ENCODE peak calls at places on chromosomes 6 and 20, in five cellular contexts. K is H1, V is IMR-90, Z is mesendoderm, W is mesenchymal stem cell. F is an unnamed sample.

GRCh38 chr6:30570760-30571084 is 520 bp upstream of the ABCF1 start:
- DNase-seq in V (no peak), W (no peak), Z (no peak), K (no peak), F (no peak)

GRCh38 chr6:142680308-142680707 is 264.7 kb downstream of the HIVEP2 start:
- DNase-seq in W (no peak), Z (no peak), V (no peak), K (no peak), F (no peak)

GRCh38 chr20:50210066-50210619 is 19.5 kb downstream of the CEBPB start:
- DNase-seq in V (no peak), Z (no peak), K (no peak), W (no peak), F (no peak)

GRCh38 chr6:101840100-101840499 is 446.6 kb downstream of the GRIK2 start:
- DNase-seq in V (no peak), K (no peak), Z (no peak), W (no peak), F (no peak)

GRCh38 chr6:150881911-150882481 is 16.5 kb downstream of the MTHFD1L start:
- DNase-seq in Z (no peak), V (peak), W (peak), K (no peak), F (peak)

GRCh38 chr20:34552569-34552968 is 5.9 kb upstream of the MAP1LC3A start:
- DNase-seq in K (no peak), Z (no peak), V (no peak), W (no peak), F (no peak)

GRCh38 chr6:130457605-130458004 is 91.8 kb downstream of the TMEM200A start:
- DNase-seq in W (no peak), Z (peak), K (no peak), V (no peak), F (no peak)

GRCh38 chr6:119076173-119076965 is 2.1 kb downstream of the FAM184A start:
- DNase-seq in Z (no peak), K (no peak), V (no peak), W (no peak), F (no peak)

GRCh38 chr6:55141611-55142010 is 32.7 kb upstream of the HCRTR2 start:
- DNase-seq in W (no peak), K (no peak), V (peak), Z (no peak), F (no peak)

GRCh38 chr6:136059308-136059707 is 190.8 kb downstream of the MTFR2 start:
- DNase-seq in W (no peak), Z (no peak), V (no peak), K (no peak), F (no peak)

GRCh38 chr20:46130534-46130933 is 12.4 kb downstream of the CD40 start:
- DNase-seq in K (no peak), W (no peak), Z (no peak), V (no peak), F (no peak)

GRCh38 chr6:157579467-157580031 is 198.6 kb downstream of the ZDHHC14 start:
- DNase-seq in W (no peak), Z (no peak), V (no peak), K (no peak), F (no peak)

GRCh38 chr6:155630085-155630484 is 174.4 kb upstream of the NOX3 start:
- DNase-seq in Z (no peak), W (no peak), V (peak), K (no peak), F (no peak)

DNA sequence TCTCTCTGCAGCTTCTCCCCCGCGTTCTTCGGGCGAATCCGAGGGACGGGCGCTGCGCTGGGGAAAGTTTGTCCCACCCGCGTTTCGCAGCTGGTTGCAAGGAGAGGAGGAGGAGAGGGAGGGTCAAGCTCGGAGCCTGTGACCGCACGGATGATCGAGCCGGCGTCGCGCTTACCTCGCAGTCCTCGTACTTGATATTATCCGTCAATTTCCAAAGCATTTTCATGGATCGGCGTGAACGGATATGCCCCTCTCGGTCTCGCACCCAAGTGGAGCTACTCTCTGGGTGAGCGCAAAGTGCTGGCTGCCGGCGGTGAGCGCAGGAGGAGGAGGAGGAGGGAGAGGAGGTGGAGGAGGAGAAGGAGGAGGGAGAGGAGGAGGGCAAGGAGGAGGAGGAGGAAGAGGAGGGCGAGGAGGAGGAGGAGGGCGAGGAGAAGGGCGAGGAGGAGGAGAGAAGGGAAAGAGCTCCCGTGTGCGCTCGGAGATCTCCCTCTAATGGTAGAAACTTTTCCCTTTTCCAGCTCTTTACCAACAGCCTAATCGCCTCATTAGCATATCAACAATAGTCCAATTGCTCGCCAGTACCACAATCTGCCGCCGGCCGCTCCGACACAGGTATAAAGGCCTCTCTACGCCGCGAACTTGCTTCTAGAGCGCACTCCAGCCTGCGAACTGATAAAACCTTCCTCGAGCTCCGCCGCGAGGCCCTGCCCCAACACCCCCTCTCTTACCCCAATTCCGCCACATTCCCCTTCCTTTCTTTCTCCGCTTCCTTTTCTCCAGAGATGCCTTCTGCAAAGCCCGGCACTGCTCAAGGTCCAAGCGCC is at the start of gene TFAP2A:
- DNase-seq in Z (peak), K (no peak), V (peak), W (peak), F (no peak)
- H2BK120ac ChIP-seq in Z (no peak), K (peak), V (peak), W (no peak), F (no peak)

DNA sequence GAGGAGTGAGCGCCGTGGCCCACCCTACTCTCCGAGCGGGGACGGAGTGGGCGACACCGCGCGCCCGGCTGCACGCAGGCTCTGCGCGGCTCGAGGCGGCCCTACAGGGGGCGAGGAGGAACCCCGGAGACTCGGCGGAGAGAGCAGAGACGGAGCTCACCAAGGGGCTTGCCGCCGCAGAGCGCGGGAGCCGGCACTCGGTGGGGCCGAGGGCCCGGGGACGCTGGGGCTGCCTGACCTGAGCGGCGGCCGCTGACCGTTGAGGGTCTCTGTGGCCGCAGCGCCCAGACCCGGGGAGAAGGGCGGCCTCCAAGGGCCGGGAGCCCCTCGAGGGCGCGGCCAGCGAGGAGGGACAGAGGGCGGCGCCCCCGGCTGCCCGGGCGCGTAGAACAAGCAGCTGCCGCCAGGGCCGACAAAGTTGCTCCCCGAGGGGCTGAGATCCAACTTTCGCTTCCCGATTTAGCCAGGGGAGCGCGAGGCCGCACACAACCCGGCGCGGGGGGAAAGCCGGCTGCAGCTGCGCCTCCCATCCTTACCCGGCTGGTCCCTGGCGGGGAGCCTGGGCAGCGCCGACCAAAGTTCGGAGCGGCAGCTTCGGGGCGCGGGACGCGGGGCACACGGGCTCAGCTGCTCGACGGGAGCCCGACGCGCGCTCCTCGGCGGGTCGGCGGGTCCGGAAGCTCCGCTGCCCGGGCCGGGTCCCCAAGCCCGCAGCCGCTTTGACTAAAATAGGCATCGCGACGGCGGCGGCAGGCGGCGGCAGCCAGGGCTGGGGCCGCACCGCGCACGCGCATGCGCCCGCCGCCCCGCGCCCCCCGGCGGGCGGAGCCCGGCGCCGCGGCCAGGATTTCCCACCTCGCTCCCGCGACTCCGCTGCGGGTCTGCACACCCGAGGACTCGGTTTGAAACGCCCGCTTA is 43.1 kb downstream of the POPDC3 start:
- DNase-seq in Z (peak), W (peak), V (peak), K (peak), F (peak)
- H2BK15ac ChIP-seq in Z (no peak), W (peak), V (no peak), K (no peak), F (peak)

GRCh38 chr6:52641388-52641787 is 29.5 kb upstream of the TMEM14A start:
- DNase-seq in W (no peak), V (no peak), Z (no peak), K (no peak), F (no peak)

GRCh38 chr6:52640916-52641315 is 30.0 kb upstream of the TMEM14A start:
- DNase-seq in V (no peak), W (no peak), K (no peak), Z (no peak), F (no peak)

GRCh38 chr6:52641826-52642225 is 29.1 kb upstream of the TMEM14A start:
- DNase-seq in Z (peak), K (no peak), V (no peak), W (no peak), F (no peak)

GRCh38 chr6:52643158-52643557 is 27.8 kb upstream of the TMEM14A start:
- DNase-seq in K (no peak), V (peak), Z (no peak), W (peak), F (no peak)

DNA sequence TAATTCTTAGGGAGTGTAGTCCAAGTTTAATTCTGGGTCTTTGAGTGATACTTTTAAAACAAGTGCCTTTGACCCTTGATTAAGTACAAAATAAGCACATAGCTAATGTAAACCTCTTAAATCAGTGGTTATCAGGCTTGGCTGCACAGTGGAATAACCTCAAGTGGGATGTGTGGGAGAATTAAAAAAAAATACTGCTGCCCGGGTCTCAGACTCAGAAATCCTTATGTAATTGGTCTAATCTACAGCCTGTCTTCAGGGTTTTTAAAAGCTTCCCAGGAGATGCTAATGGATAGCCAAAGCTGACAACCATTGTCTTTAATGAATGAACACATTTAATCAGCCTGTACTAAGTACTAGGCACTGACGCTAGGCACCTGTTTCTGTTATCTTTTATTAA is 28.5 kb upstream of the TMEM14A start:
- DNase-seq in K (no peak), W (no peak), V (no peak), Z (no peak), F (no peak)
- H3K4me3 ChIP-seq in K (no peak), W (no peak), V (no peak), Z (no peak), F (no peak)

DNA sequence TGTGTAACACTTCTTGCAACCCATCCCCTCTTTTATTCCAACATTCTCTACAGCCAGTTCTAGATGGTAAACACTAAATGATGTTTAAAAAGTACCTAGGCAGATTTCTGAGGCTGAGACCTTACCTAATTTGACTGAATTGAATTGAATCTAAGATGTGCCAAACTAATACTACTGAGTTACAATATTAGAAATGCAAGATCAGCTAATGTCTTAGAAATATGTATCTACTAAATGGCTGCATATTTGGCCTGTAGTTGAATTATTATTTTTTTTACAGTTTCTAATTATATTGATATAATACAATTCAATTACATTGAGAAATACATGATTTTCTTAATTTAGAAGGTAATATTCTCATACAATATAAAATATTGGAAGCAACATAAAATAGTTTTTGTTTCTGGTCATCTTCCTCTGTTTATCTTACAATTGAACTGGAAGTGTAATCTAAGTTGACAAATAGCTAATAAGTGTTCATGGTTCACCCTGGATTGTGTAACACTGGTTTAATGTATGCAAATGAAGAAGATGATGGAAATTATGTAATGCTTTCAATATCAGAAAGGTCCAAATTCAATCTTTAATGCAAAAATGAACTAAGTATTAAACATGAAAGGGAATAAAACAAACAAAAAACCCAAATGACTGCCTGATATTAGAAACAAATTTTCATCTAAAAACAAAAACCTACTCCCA is 2.9 kb downstream of the MAP3K7 start:
- DNase-seq in K (no peak), W (no peak), Z (no peak), V (no peak), F (no peak)
- H2BK120ac ChIP-seq in K (no peak), W (no peak), Z (no peak), V (no peak), F (no peak)

DNA sequence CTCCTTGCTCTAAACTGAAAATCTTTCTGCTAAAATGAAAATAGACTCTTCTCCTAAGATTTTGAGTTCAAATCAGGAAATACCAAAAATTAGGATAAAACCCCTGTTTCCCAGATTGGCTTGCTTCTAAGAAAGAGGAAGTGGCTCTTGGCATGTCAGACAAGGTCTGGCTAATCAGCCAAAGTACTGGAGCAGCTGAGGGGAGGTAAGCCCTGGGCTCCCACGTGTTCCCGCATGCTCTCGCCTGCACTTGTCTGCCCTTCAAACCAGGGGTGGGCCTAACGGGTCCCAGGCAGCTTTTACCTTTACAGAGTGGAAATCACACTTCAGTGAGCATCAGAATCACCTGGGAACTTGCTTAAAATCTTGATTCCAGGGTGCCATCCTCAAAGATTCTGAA is 43.2 kb upstream of the GABRR1 start:
- DNase-seq in W (no peak), V (no peak), K (no peak), Z (no peak), F (no peak)
- H2BK15ac ChIP-seq in W (no peak), V (no peak), K (no peak), Z (no peak), F (no peak)

GRCh38 chr20:53580376-53581111 is 13.1 kb downstream of the ZNF217 start:
- DNase-seq in V (no peak), Z (no peak), W (no peak), K (no peak), F (no peak)

GRCh38 chr20:53579266-53579580 is 14.4 kb downstream of the ZNF217 start:
- DNase-seq in V (no peak), K (no peak), W (no peak), Z (no peak), F (no peak)

GRCh38 chr20:53582574-53583351 is 10.9 kb downstream of the ZNF217 start:
- DNase-seq in Z (peak), W (peak), V (peak), K (no peak), F (no peak)

GRCh38 chr20:53579581-53580375 is 13.9 kb downstream of the ZNF217 start:
- DNase-seq in V (peak), K (no peak), Z (no peak), W (peak), F (no peak)

DNA sequence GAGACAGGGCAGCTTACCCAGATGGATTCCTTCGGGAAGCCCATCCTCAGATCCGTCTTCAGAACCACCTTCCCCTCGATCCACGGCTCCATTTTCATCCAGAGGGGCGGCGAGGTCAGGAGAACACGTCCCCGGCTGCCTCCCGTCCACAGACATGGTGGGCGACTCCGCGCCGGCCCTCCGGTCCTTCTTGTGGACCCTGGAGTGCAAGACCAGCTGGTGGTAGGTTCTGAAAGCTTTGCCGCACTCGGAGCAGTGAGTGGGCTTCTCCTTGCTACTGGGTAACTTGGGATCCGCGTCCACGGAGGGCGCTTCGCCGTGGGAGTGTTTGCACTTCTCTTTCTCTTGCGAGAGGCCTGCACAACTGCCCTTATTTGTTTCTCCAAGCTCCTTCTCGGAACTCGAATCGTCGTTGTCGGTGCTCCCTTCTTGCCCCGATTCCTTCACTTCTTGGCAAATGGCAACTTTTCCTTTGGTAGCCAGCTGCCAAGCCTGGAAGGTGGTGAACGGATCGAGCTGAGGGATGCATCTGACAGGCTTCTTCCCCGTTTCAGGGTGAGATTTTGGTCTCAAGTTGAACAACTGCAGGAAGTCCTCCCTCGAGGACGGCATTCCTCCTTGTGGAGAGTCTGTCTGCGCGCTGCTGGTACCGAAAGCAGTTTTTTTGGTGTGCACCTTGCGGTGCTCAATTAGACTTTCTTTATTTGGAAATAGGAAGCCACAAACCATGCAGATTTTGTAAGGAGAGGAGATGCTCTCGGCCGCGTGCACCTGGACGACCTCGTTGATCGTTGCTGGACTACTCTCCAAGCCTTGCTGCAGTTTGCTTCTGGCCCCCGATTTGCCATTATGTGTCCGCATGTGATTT is 12.0 kb downstream of the ZNF217 start:
- DNase-seq in Z (no peak), V (no peak), K (no peak), W (no peak), F (no peak)
- H3K4me3 ChIP-seq in Z (no peak), V (no peak), K (no peak), W (no peak), F (no peak)

DNA sequence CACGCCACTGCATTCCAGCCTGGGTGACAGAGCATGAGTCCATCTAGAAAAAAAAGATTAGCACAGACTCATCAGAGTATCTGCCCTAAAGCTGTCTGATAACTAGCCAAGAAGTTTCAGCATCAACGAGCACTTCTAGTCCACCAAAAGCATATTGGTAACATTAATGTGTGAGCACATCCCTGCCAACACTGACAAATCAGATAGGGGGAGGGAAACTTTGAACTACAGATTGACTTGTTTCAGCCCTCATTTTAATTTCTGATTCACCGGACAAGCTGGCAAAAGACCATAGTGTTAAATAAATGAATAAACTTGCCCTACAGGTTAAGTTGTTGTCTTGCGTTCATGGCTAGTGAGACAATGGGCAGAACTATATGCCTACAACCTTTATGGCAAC is 7.7 kb upstream of the SEC63 start:
- DNase-seq in V (peak), K (no peak), W (no peak), Z (no peak), F (no peak)
- H2BK120ac ChIP-seq in V (no peak), K (no peak), W (no peak), Z (no peak), F (no peak)

GRCh38 chr6:98016565-98016964 is 733.5 kb upstream of the MMS22L start:
- DNase-seq in V (no peak), K (no peak), Z (no peak), W (no peak), F (no peak)
- H2BK15ac ChIP-seq in V (no peak), K (peak), Z (no peak), W (no peak), F (no peak)

GRCh38 chr6:57177545-57178225 is 5.6 kb downstream of the BAG2 start:
- DNase-seq in K (no peak), W (no peak), Z (no peak), V (peak), F (no peak)
- H3K4me3 ChIP-seq in K (no peak), W (peak), Z (no peak), V (no peak), F (no peak)

GRCh38 chr6:138334963-138335362 is 42.7 kb upstream of the SMIM28 start:
- DNase-seq in W (no peak), K (no peak), Z (no peak), V (no peak), F (no peak)

GRCh38 chr6:138331444-138331843 is 46.3 kb upstream of the SMIM28 start:
- DNase-seq in Z (peak), V (no peak), K (no peak), W (no peak), F (no peak)

GRCh38 chr6:138330763-138331162 is 46.9 kb upstream of the SMIM28 start:
- DNase-seq in K (no peak), W (no peak), Z (no peak), V (no peak), F (no peak)

GRCh38 chr6:138334000-138334399 is 43.7 kb upstream of the SMIM28 start:
- DNase-seq in W (no peak), Z (no peak), K (no peak), V (no peak), F (no peak)

GRCh38 chr6:138331984-138332383 is 45.7 kb upstream of the SMIM28 start:
- DNase-seq in K (no peak), V (no peak), Z (peak), W (no peak), F (no peak)
- H2BK120ac ChIP-seq in K (no peak), V (no peak), Z (peak), W (no peak), F (no peak)